ENCODE peak calls at places on chromosomes 16 and 17, in seven cellular contexts. One of them, this sample, is unnamed.

GRCh38 chr17:79370594-79370993 is 240.3 kb downstream of the RBFOX3 start:
- DNase-seq in fibroblast of pulmonary artery: no peak
- DNase-seq in hypothalamus: no peak
- DNase-seq in T-helper 9 cell: no peak
- DNase-seq in type B pancreatic cell: no peak
- DNase-seq in HCT116: no peak
- DNase-seq in ELR: no peak
- DNase-seq in this sample: no peak

GRCh38 chr17:74950207-74950606 is 14.5 kb downstream of the OTOP3 start:
- DNase-seq in fibroblast of pulmonary artery: no peak
- DNase-seq in hypothalamus: no peak
- DNase-seq in T-helper 9 cell: no peak
- DNase-seq in type B pancreatic cell: no peak
- DNase-seq in HCT116: no peak
- DNase-seq in ELR: no peak
- DNase-seq in this sample: no peak

GRCh38 chr17:82956726-82957468 is 117.1 kb upstream of the ZNF750 start:
- DNase-seq in fibroblast of pulmonary artery: no peak
- DNase-seq in hypothalamus: no peak
- DNase-seq in T-helper 9 cell: no peak
- DNase-seq in type B pancreatic cell: peak
- DNase-seq in HCT116: no peak
- DNase-seq in ELR: no peak
- DNase-seq in this sample: peak

GRCh38 chr17:76725580-76726230 is 701 bp downstream of the JMJD6 start:
- DNase-seq in fibroblast of pulmonary artery: peak
- DNase-seq in hypothalamus: no peak
- DNase-seq in T-helper 9 cell: peak
- DNase-seq in type B pancreatic cell: no peak
- DNase-seq in HCT116: no peak
- DNase-seq in ELR: peak
- DNase-seq in this sample: peak

GRCh38 chr17:45923511-45924268 is 29.3 kb downstream of the MAPT start:
- DNase-seq in fibroblast of pulmonary artery: peak
- DNase-seq in hypothalamus: no peak
- DNase-seq in T-helper 9 cell: no peak
- DNase-seq in type B pancreatic cell: no peak
- DNase-seq in HCT116: no peak
- DNase-seq in ELR: peak
- DNase-seq in this sample: no peak

GRCh38 chr17:30091771-30092170 is 24.8 kb upstream of the NSRP1 start:
- DNase-seq in fibroblast of pulmonary artery: peak
- DNase-seq in hypothalamus: no peak
- DNase-seq in T-helper 9 cell: no peak
- DNase-seq in type B pancreatic cell: no peak
- DNase-seq in HCT116: peak
- DNase-seq in ELR: peak
- DNase-seq in this sample: no peak

GRCh38 chr16:89190150-89190958 is 10.0 kb downstream of the SLC22A31 start:
- DNase-seq in fibroblast of pulmonary artery: no peak
- DNase-seq in hypothalamus: no peak
- DNase-seq in T-helper 9 cell: no peak
- DNase-seq in type B pancreatic cell: no peak
- DNase-seq in HCT116: no peak
- DNase-seq in ELR: no peak
- DNase-seq in this sample: no peak

GRCh38 chr16:15778999-15779614 is 77.7 kb downstream of the MYH11 start:
- DNase-seq in fibroblast of pulmonary artery: no peak
- DNase-seq in hypothalamus: no peak
- DNase-seq in T-helper 9 cell: no peak
- DNase-seq in type B pancreatic cell: no peak
- DNase-seq in HCT116: no peak
- DNase-seq in ELR: no peak
- DNase-seq in this sample: no peak

GRCh38 chr17:20206068-20206467 is 196.9 kb downstream of the SPECC1 start:
- DNase-seq in fibroblast of pulmonary artery: peak
- DNase-seq in hypothalamus: no peak
- DNase-seq in T-helper 9 cell: no peak
- DNase-seq in type B pancreatic cell: no peak
- DNase-seq in HCT116: no peak
- DNase-seq in ELR: peak
- DNase-seq in this sample: no peak

GRCh38 chr16:85613609-85614337 is 651 bp downstream of the GSE1 start:
- DNase-seq in fibroblast of pulmonary artery: no peak
- DNase-seq in hypothalamus: no peak
- DNase-seq in T-helper 9 cell: no peak
- DNase-seq in type B pancreatic cell: no peak
- DNase-seq in HCT116: no peak
- DNase-seq in ELR: peak
- DNase-seq in this sample: peak

GRCh38 chr17:74213897-74214386 is 571 bp downstream of the TTYH2 start:
- DNase-seq in fibroblast of pulmonary artery: no peak
- DNase-seq in hypothalamus: no peak
- DNase-seq in T-helper 9 cell: no peak
- DNase-seq in type B pancreatic cell: no peak
- DNase-seq in HCT116: no peak
- DNase-seq in ELR: no peak
- DNase-seq in this sample: peak

GRCh38 chr16:648071-648785 is 937 bp upstream of the WDR90 start:
- DNase-seq in fibroblast of pulmonary artery: peak
- DNase-seq in hypothalamus: no peak
- DNase-seq in T-helper 9 cell: no peak
- DNase-seq in type B pancreatic cell: no peak
- DNase-seq in HCT116: no peak
- DNase-seq in ELR: peak
- DNase-seq in this sample: no peak

GRCh38 chr16:73058221-73058615 is 10.3 kb upstream of the ZFHX3 start:
- DNase-seq in fibroblast of pulmonary artery: peak
- DNase-seq in hypothalamus: no peak
- DNase-seq in T-helper 9 cell: no peak
- DNase-seq in type B pancreatic cell: no peak
- DNase-seq in HCT116: no peak
- DNase-seq in ELR: peak
- DNase-seq in this sample: peak

GRCh38 chr17:76276461-76277299 is 11.5 kb downstream of the UBALD2 start:
- DNase-seq in fibroblast of pulmonary artery: no peak
- DNase-seq in hypothalamus: no peak
- DNase-seq in T-helper 9 cell: no peak
- DNase-seq in type B pancreatic cell: no peak
- DNase-seq in HCT116: no peak
- DNase-seq in ELR: peak
- DNase-seq in this sample: no peak

GRCh38 chr16:85650864-85651811 is 37.6 kb downstream of the GINS2 start:
- DNase-seq in fibroblast of pulmonary artery: no peak
- DNase-seq in hypothalamus: no peak
- DNase-seq in T-helper 9 cell: no peak
- DNase-seq in type B pancreatic cell: no peak
- DNase-seq in HCT116: no peak
- DNase-seq in ELR: no peak
- DNase-seq in this sample: peak

GRCh38 chr17:81065500-81065899 is 30.5 kb downstream of the BAIAP2 start:
- DNase-seq in fibroblast of pulmonary artery: no peak
- DNase-seq in hypothalamus: no peak
- DNase-seq in T-helper 9 cell: no peak
- DNase-seq in type B pancreatic cell: no peak
- DNase-seq in HCT116: no peak
- DNase-seq in ELR: no peak
- DNase-seq in this sample: no peak

GRCh38 chr17:11598274-11599221 is at the start of gene DNAH9:
- DNase-seq in fibroblast of pulmonary artery: peak
- DNase-seq in hypothalamus: peak
- DNase-seq in T-helper 9 cell: no peak
- DNase-seq in type B pancreatic cell: peak
- DNase-seq in HCT116: no peak
- DNase-seq in ELR: no peak
- DNase-seq in this sample: peak

GRCh38 chr17:9842057-9842758 is 16.5 kb downstream of the GLP2R start:
- DNase-seq in fibroblast of pulmonary artery: peak
- DNase-seq in hypothalamus: no peak
- DNase-seq in T-helper 9 cell: no peak
- DNase-seq in type B pancreatic cell: no peak
- DNase-seq in HCT116: no peak
- DNase-seq in ELR: no peak
- DNase-seq in this sample: peak

GRCh38 chr16:85616608-85617311 is 3.6 kb downstream of the GSE1 start:
- DNase-seq in fibroblast of pulmonary artery: no peak
- DNase-seq in hypothalamus: no peak
- DNase-seq in T-helper 9 cell: no peak
- DNase-seq in type B pancreatic cell: no peak
- DNase-seq in HCT116: no peak
- DNase-seq in ELR: no peak
- DNase-seq in this sample: peak

GRCh38 chr16:3256876-3257465 is 538 bp upstream of the MEFV start:
- DNase-seq in fibroblast of pulmonary artery: peak
- DNase-seq in hypothalamus: no peak
- DNase-seq in T-helper 9 cell: no peak
- DNase-seq in type B pancreatic cell: no peak
- DNase-seq in HCT116: no peak
- DNase-seq in ELR: peak
- DNase-seq in this sample: no peak

GRCh38 chr17:40373324-40373723 is 8.8 kb upstream of the GJD3 start:
- DNase-seq in fibroblast of pulmonary artery: peak
- DNase-seq in hypothalamus: no peak
- DNase-seq in T-helper 9 cell: no peak
- DNase-seq in type B pancreatic cell: no peak
- DNase-seq in HCT116: no peak
- DNase-seq in ELR: peak
- DNase-seq in this sample: no peak

GRCh38 chr17:29568331-29569244 is at the start of gene TP53I13:
- DNase-seq in fibroblast of pulmonary artery: peak
- DNase-seq in hypothalamus: no peak
- DNase-seq in T-helper 9 cell: peak
- DNase-seq in type B pancreatic cell: peak
- DNase-seq in HCT116: peak
- DNase-seq in ELR: peak
- DNase-seq in this sample: peak

GRCh38 chr16:72501739-72502653 is 330.0 kb upstream of the PMFBP1 start:
- DNase-seq in fibroblast of pulmonary artery: peak
- DNase-seq in hypothalamus: no peak
- DNase-seq in T-helper 9 cell: no peak
- DNase-seq in type B pancreatic cell: no peak
- DNase-seq in HCT116: peak
- DNase-seq in ELR: peak
- DNase-seq in this sample: peak

GRCh38 chr16:51306116-51306515 is 155.0 kb upstream of the SALL1 start:
- DNase-seq in fibroblast of pulmonary artery: no peak
- DNase-seq in hypothalamus: no peak
- DNase-seq in T-helper 9 cell: no peak
- DNase-seq in type B pancreatic cell: no peak
- DNase-seq in HCT116: no peak
- DNase-seq in ELR: no peak
- DNase-seq in this sample: no peak

GRCh38 chr17:42484304-42484703 is 25.6 kb downstream of the ATP6V0A1 start:
- DNase-seq in fibroblast of pulmonary artery: no peak
- DNase-seq in hypothalamus: no peak
- DNase-seq in T-helper 9 cell: peak
- DNase-seq in type B pancreatic cell: no peak
- DNase-seq in HCT116: no peak
- DNase-seq in ELR: no peak
- DNase-seq in this sample: no peak

GRCh38 chr16:11666108-11667055 is 1.9 kb upstream of the SNN start:
- DNase-seq in fibroblast of pulmonary artery: no peak
- DNase-seq in hypothalamus: no peak
- DNase-seq in T-helper 9 cell: no peak
- DNase-seq in type B pancreatic cell: no peak
- DNase-seq in HCT116: no peak
- DNase-seq in ELR: no peak
- DNase-seq in this sample: no peak

GRCh38 chr17:74682028-74682427 is 30.7 kb downstream of the CD300LF start:
- DNase-seq in fibroblast of pulmonary artery: no peak
- DNase-seq in hypothalamus: no peak
- DNase-seq in T-helper 9 cell: no peak
- DNase-seq in type B pancreatic cell: no peak
- DNase-seq in HCT116: no peak
- DNase-seq in ELR: no peak
- DNase-seq in this sample: no peak

GRCh38 chr16:65875362-65876199 is 490.9 kb upstream of the CDH5 start:
- DNase-seq in fibroblast of pulmonary artery: peak
- DNase-seq in hypothalamus: no peak
- DNase-seq in T-helper 9 cell: no peak
- DNase-seq in type B pancreatic cell: no peak
- DNase-seq in HCT116: no peak
- DNase-seq in ELR: no peak
- DNase-seq in this sample: no peak

GRCh38 chr17:71516149-71516548 is 604.7 kb upstream of the SOX9 start:
- DNase-seq in fibroblast of pulmonary artery: no peak
- DNase-seq in hypothalamus: no peak
- DNase-seq in T-helper 9 cell: no peak
- DNase-seq in type B pancreatic cell: no peak
- DNase-seq in HCT116: no peak
- DNase-seq in ELR: no peak
- DNase-seq in this sample: no peak

GRCh38 chr17:67441052-67441738 is 64.1 kb downstream of the PITPNC1 start:
- DNase-seq in fibroblast of pulmonary artery: peak
- DNase-seq in hypothalamus: no peak
- DNase-seq in T-helper 9 cell: peak
- DNase-seq in type B pancreatic cell: no peak
- DNase-seq in HCT116: peak
- DNase-seq in ELR: peak
- DNase-seq in this sample: no peak

This sample was measured in ovary.